ENCODE peak calls at places on chromosomes 12 and 14, in eight cellular contexts. One of them, this sample, is unnamed.
A peak's percentile ranks its signal among the peaks of the same experiment; 100 is the strongest.

GRCh38 chr12:24645254-24645653 is 303.6 kb downstream of the BCAT1 start:
- DNase-seq in pancreas: no peak
- DNase-seq in GOT3: no peak
- DNase-seq in NCI-H82: no peak
- DNase-seq in ascending aorta: no peak
- DNase-seq in K562: no peak
- DNase-seq in SW480: no peak
- DNase-seq in fibroblast of lung: no peak
- DNase-seq in this sample: no peak

GRCh38 chr12:129163461-129163860 is 310.2 kb downstream of the GLT1D1 start:
- DNase-seq in GOT3: no peak
- DNase-seq in fibroblast of lung: no peak
- DNase-seq in K562: no peak
- DNase-seq in ascending aorta: no peak
- DNase-seq in pancreas: no peak
- DNase-seq in NCI-H82: peak; percentile 42
- DNase-seq in SW480: no peak
- DNase-seq in this sample: no peak

GRCh38 chr14:99273724-99274345 is 1.8 kb upstream of the BCL11B start:
- DNase-seq in fibroblast of lung: no peak
- DNase-seq in SW480: peak; percentile 36
- DNase-seq in NCI-H82: peak; percentile 57
- DNase-seq in ascending aorta: no peak
- DNase-seq in pancreas: no peak
- DNase-seq in K562: no peak
- DNase-seq in GOT3: no peak
- DNase-seq in this sample: peak; percentile 11

GRCh38 chr12:103928736-103929050 is 1.5 kb upstream of the HSP90B1 start:
- DNase-seq in NCI-H82: no peak
- DNase-seq in pancreas: no peak
- DNase-seq in GOT3: no peak
- DNase-seq in fibroblast of lung: no peak
- DNase-seq in ascending aorta: no peak
- DNase-seq in K562: no peak
- DNase-seq in SW480: peak; percentile 29
- DNase-seq in this sample: no peak

GRCh38 chr14:58243790-58244555 is 670 bp upstream of the PSMA3 start:
- DNase-seq in pancreas: no peak
- DNase-seq in NCI-H82: peak; percentile 53
- DNase-seq in GOT3: no peak
- DNase-seq in fibroblast of lung: no peak
- DNase-seq in SW480: peak; percentile 61
- DNase-seq in ascending aorta: no peak
- DNase-seq in K562: peak; percentile 33
- DNase-seq in this sample: peak; percentile 51

GRCh38 chr12:82745062-82745461 is 58.4 kb downstream of the TMTC2 start:
- DNase-seq in NCI-H82: no peak
- DNase-seq in pancreas: no peak
- DNase-seq in SW480: no peak
- DNase-seq in K562: no peak
- DNase-seq in fibroblast of lung: no peak
- DNase-seq in ascending aorta: no peak
- DNase-seq in GOT3: no peak
- DNase-seq in this sample: no peak

GRCh38 chr12:6336079-6336858 is 5.6 kb downstream of the TNFRSF1A start:
- DNase-seq in pancreas: peak; percentile 91
- DNase-seq in K562: peak; percentile 90
- DNase-seq in fibroblast of lung: peak; percentile 100
- DNase-seq in ascending aorta: peak; percentile 87
- DNase-seq in GOT3: peak; percentile 94
- DNase-seq in NCI-H82: peak; percentile 99
- DNase-seq in SW480: peak; percentile 98
- DNase-seq in this sample: peak; percentile 100

GRCh38 chr12:57605308-57606015 is 838 bp downstream of the DTX3 start:
- DNase-seq in K562: no peak
- DNase-seq in pancreas: no peak
- DNase-seq in SW480: peak; percentile 14
- DNase-seq in fibroblast of lung: no peak
- DNase-seq in GOT3: no peak
- DNase-seq in ascending aorta: no peak
- DNase-seq in NCI-H82: peak; percentile 75
- DNase-seq in this sample: peak; percentile 11

GRCh38 chr12:70448371-70448770 is 82.3 kb downstream of the KCNMB4 start:
- DNase-seq in pancreas: no peak
- DNase-seq in GOT3: no peak
- DNase-seq in fibroblast of lung: no peak
- DNase-seq in SW480: no peak
- DNase-seq in K562: no peak
- DNase-seq in NCI-H82: no peak
- DNase-seq in ascending aorta: no peak
- DNase-seq in this sample: peak; percentile 48

GRCh38 chr14:91323671-91324605 is 79.4 kb upstream of the GPR68 start:
- DNase-seq in K562: peak; percentile 58
- DNase-seq in fibroblast of lung: peak; percentile 68
- DNase-seq in GOT3: peak; percentile 27
- DNase-seq in SW480: peak; percentile 46
- DNase-seq in ascending aorta: peak; percentile 27
- DNase-seq in NCI-H82: peak; percentile 60
- DNase-seq in pancreas: peak; percentile 83
- DNase-seq in this sample: peak; percentile 72

GRCh38 chr12:117134059-117134458 is 34.8 kb upstream of the TESC start:
- DNase-seq in pancreas: no peak
- DNase-seq in fibroblast of lung: no peak
- DNase-seq in ascending aorta: no peak
- DNase-seq in K562: no peak
- DNase-seq in NCI-H82: no peak
- DNase-seq in SW480: no peak
- DNase-seq in GOT3: no peak
- DNase-seq in this sample: no peak

GRCh38 chr12:124637586-124637985 is 70.2 kb upstream of the NCOR2 start:
- DNase-seq in fibroblast of lung: no peak
- DNase-seq in SW480: peak; percentile 50
- DNase-seq in K562: no peak
- DNase-seq in NCI-H82: no peak
- DNase-seq in GOT3: no peak
- DNase-seq in ascending aorta: no peak
- DNase-seq in pancreas: no peak
- DNase-seq in this sample: no peak

GRCh38 chr12:3045989-3046388 is 31.2 kb upstream of the TSPAN9 start:
- DNase-seq in ascending aorta: no peak
- DNase-seq in pancreas: no peak
- DNase-seq in GOT3: no peak
- DNase-seq in SW480: no peak
- DNase-seq in K562: no peak
- DNase-seq in NCI-H82: no peak
- DNase-seq in fibroblast of lung: no peak
- DNase-seq in this sample: no peak

GRCh38 chr12:105025890-105026289 is 39.8 kb downstream of the NOPCHAP1 start:
- DNase-seq in pancreas: peak; percentile 54
- DNase-seq in K562: no peak
- DNase-seq in ascending aorta: peak; percentile 23
- DNase-seq in SW480: no peak
- DNase-seq in GOT3: no peak
- DNase-seq in fibroblast of lung: peak; percentile 91
- DNase-seq in NCI-H82: no peak
- DNase-seq in this sample: no peak

GRCh38 chr12:82470906-82471512 is 112.7 kb downstream of the METTL25 start:
- DNase-seq in SW480: no peak
- DNase-seq in GOT3: no peak
- DNase-seq in NCI-H82: no peak
- DNase-seq in fibroblast of lung: no peak
- DNase-seq in ascending aorta: no peak
- DNase-seq in K562: no peak
- DNase-seq in pancreas: no peak
- DNase-seq in this sample: no peak